ENCODE peak calls at places on chromosome 1, in four cellular contexts. One of them, this sample, is unnamed.

GRCh38 chr1:73626326-73626725 is 571.6 kb downstream of the LRRIQ3 start:
- DNase-seq in right lobe of liver: no peak
- DNase-seq in fibroblast of lung: peak
- DNase-seq in pancreas: no peak
- DNase-seq in this sample: no peak

GRCh38 chr1:152646656-152647055 is 16.5 kb upstream of the LCE2D start:
- DNase-seq in right lobe of liver: no peak
- DNase-seq in fibroblast of lung: no peak
- DNase-seq in pancreas: no peak
- DNase-seq in this sample: no peak

GRCh38 chr1:50955116-50955515 is 5.0 kb downstream of the FAF1 start:
- DNase-seq in right lobe of liver: no peak
- DNase-seq in fibroblast of lung: peak
- DNase-seq in pancreas: no peak
- DNase-seq in this sample: no peak

GRCh38 chr1:94121411-94121821 is 468 bp upstream of the ABCA4 start:
- DNase-seq in right lobe of liver: no peak
- DNase-seq in fibroblast of lung: no peak
- DNase-seq in pancreas: no peak
- DNase-seq in this sample: no peak

GRCh38 chr1:83802450-83803152 is 196.3 kb downstream of the TTLL7 start:
- DNase-seq in right lobe of liver: no peak
- DNase-seq in fibroblast of lung: no peak
- DNase-seq in pancreas: no peak
- DNase-seq in this sample: no peak

GRCh38 chr1:215079456-215079855 is 3.1 kb upstream of the KCNK2 start:
- DNase-seq in right lobe of liver: no peak
- DNase-seq in fibroblast of lung: no peak
- DNase-seq in pancreas: no peak
- DNase-seq in this sample: peak

GRCh38 chr1:19179597-19180271 is 30.3 kb downstream of the UBR4 start:
- DNase-seq in right lobe of liver: no peak
- DNase-seq in fibroblast of lung: peak
- DNase-seq in pancreas: no peak
- DNase-seq in this sample: peak

GRCh38 chr1:152743371-152744145 is 14.3 kb upstream of the KPRP start:
- DNase-seq in right lobe of liver: no peak
- DNase-seq in fibroblast of lung: no peak
- DNase-seq in pancreas: no peak
- DNase-seq in this sample: no peak

GRCh38 chr1:149888160-149888998 is 11.0 kb upstream of the BOLA1 start:
- DNase-seq in right lobe of liver: peak
- DNase-seq in fibroblast of lung: peak
- DNase-seq in pancreas: peak
- DNase-seq in this sample: peak

GRCh38 chr1:231020816-231021215 is 19.2 kb downstream of the FAM89A start:
- DNase-seq in right lobe of liver: no peak
- DNase-seq in fibroblast of lung: no peak
- DNase-seq in pancreas: no peak
- DNase-seq in this sample: peak

GRCh38 chr1:227391871-227392270 is 73.6 kb upstream of the CDC42BPA start:
- DNase-seq in right lobe of liver: no peak
- DNase-seq in fibroblast of lung: no peak
- DNase-seq in pancreas: no peak
- DNase-seq in this sample: no peak

GRCh38 chr1:160219062-160219929 is 14.1 kb downstream of the PEA15 start:
- DNase-seq in right lobe of liver: no peak
- DNase-seq in fibroblast of lung: peak
- DNase-seq in pancreas: no peak
- DNase-seq in this sample: peak

GRCh38 chr1:206517784-206518183 is 10.5 kb downstream of the RASSF5 start:
- DNase-seq in right lobe of liver: no peak
- DNase-seq in fibroblast of lung: no peak
- DNase-seq in pancreas: no peak
- DNase-seq in this sample: no peak

GRCh38 chr1:152034654-152035405 is 2.0 kb downstream of the S100A11 start:
- DNase-seq in right lobe of liver: no peak
- DNase-seq in fibroblast of lung: peak
- DNase-seq in pancreas: peak
- DNase-seq in this sample: peak

GRCh38 chr1:4045397-4046010 is 145.4 kb upstream of the C1orf174 start:
- DNase-seq in right lobe of liver: no peak
- DNase-seq in fibroblast of lung: no peak
- DNase-seq in pancreas: no peak
- DNase-seq in this sample: no peak

GRCh38 chr1:211830055-211830329 is 571 bp downstream of the LPGAT1 start:
- DNase-seq in right lobe of liver: no peak
- DNase-seq in fibroblast of lung: peak
- DNase-seq in pancreas: peak
- DNase-seq in this sample: no peak

GRCh38 chr1:202623075-202623474 is 87.2 kb downstream of the SYT2 start:
- DNase-seq in right lobe of liver: no peak
- DNase-seq in fibroblast of lung: peak
- DNase-seq in pancreas: no peak
- DNase-seq in this sample: peak

GRCh38 chr1:58594556-58594955 is 17.5 kb upstream of the TACSTD2 start:
- DNase-seq in right lobe of liver: no peak
- DNase-seq in fibroblast of lung: no peak
- DNase-seq in pancreas: no peak
- DNase-seq in this sample: no peak

GRCh38 chr1:107510347-107510746 is 369.5 kb downstream of the NTNG1 start:
- DNase-seq in right lobe of liver: no peak
- DNase-seq in fibroblast of lung: no peak
- DNase-seq in pancreas: no peak
- DNase-seq in this sample: no peak

GRCh38 chr1:205369621-205370230 is 13.0 kb upstream of the KLHDC8A start:
- DNase-seq in right lobe of liver: no peak
- DNase-seq in fibroblast of lung: peak
- DNase-seq in pancreas: peak
- DNase-seq in this sample: no peak

GRCh38 chr1:152461544-152461943 is 47.5 kb upstream of the CRNN start:
- DNase-seq in right lobe of liver: no peak
- DNase-seq in fibroblast of lung: peak
- DNase-seq in pancreas: peak
- DNase-seq in this sample: peak

GRCh38 chr1:62241357-62242131 is 46.9 kb downstream of the L1TD1 start:
- DNase-seq in right lobe of liver: peak
- DNase-seq in fibroblast of lung: no peak
- DNase-seq in pancreas: no peak
- DNase-seq in this sample: peak

GRCh38 chr1:38875811-38876210 is 2.7 kb upstream of the MYCBP start:
- DNase-seq in right lobe of liver: no peak
- DNase-seq in fibroblast of lung: no peak
- DNase-seq in pancreas: no peak
- DNase-seq in this sample: no peak

GRCh38 chr1:38870996-38871395 is 2.2 kb downstream of the MYCBP start:
- DNase-seq in right lobe of liver: no peak
- DNase-seq in fibroblast of lung: no peak
- DNase-seq in pancreas: no peak
- DNase-seq in this sample: no peak

GRCh38 chr1:38872401-38873026 is 634 bp downstream of the MYCBP start:
- DNase-seq in right lobe of liver: no peak
- DNase-seq in fibroblast of lung: peak
- DNase-seq in pancreas: no peak
- DNase-seq in this sample: peak

GRCh38 chr1:38873027-38873969 is at the start of gene MYCBP:
- DNase-seq in right lobe of liver: peak
- DNase-seq in fibroblast of lung: peak
- DNase-seq in pancreas: peak
- DNase-seq in this sample: peak
- TF ChIP-seq CTCF in right lobe of liver: peak
- TF ChIP-seq CTCF in fibroblast of lung: no peak
- TF ChIP-seq CTCF in pancreas: no peak
- TF ChIP-seq CTCF in this sample: peak

DNA sequence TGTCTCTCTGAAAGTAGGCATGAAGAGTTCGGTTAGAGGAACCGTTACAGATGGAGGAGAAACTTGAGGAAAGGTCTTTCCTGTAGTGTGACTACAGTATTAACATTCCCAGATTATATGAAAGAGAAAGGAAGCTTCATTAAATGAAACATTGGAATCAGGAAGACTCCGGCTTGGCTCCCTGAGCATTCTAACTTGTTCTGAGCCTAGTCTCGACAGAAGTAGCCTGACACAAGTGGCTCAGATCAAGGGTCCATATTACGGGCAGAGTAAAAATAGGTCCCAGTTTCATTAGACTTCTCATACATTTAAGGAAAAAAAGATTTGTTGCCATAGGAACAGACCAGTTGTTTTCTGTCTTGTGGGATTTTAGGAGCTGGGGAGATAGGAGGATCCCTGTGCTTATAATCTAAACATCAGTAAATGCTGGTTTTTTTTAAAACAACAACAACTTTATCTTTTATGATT is 12.8 kb downstream of the SMAP2 start:
- DNase-seq in right lobe of liver: no peak
- DNase-seq in fibroblast of lung: no peak
- DNase-seq in pancreas: no peak
- DNase-seq in this sample: peak
- H3K4me3 ChIP-seq in right lobe of liver: no peak
- H3K4me3 ChIP-seq in fibroblast of lung: no peak
- H3K4me3 ChIP-seq in pancreas: no peak
- H3K4me3 ChIP-seq in this sample: peak

GRCh38 chr1:207919523-207920210 is 8.7 kb upstream of the CD34 start:
- DNase-seq in right lobe of liver: no peak
- DNase-seq in fibroblast of lung: no peak
- DNase-seq in pancreas: no peak
- DNase-seq in this sample: no peak

GRCh38 chr1:207920481-207921050 is 9.6 kb upstream of the CD34 start:
- DNase-seq in right lobe of liver: no peak
- DNase-seq in fibroblast of lung: no peak
- DNase-seq in pancreas: no peak
- DNase-seq in this sample: no peak

GRCh38 chr1:207917086-207917485 is 6.2 kb upstream of the CD34 start:
- DNase-seq in right lobe of liver: no peak
- DNase-seq in fibroblast of lung: no peak
- DNase-seq in pancreas: no peak
- DNase-seq in this sample: no peak

GRCh38 chr1:207918016-207918415 is 7.1 kb upstream of the CD34 start:
- DNase-seq in right lobe of liver: no peak
- DNase-seq in fibroblast of lung: no peak
- DNase-seq in pancreas: no peak
- DNase-seq in this sample: no peak

DNA sequence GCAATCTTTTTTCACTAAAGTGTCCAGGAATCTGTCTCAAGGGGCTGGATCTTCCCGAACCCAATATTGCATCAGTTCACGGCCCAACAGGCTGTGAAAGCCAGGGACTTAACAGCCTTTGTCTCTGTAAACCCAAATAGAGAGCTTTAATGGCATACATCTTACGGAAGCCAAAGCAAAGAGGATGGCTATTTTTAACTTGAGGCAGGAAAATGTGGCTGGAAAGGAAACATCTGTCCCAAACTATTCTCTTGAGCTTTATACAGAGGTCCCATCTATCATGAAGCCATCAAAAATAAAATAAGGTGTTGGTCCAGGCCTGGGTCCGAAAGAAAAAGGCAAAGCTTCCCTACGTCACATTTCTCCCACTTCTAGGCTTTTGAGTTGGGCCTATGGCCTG is 7.6 kb upstream of the CD34 start:
- DNase-seq in right lobe of liver: no peak
- DNase-seq in fibroblast of lung: no peak
- DNase-seq in pancreas: no peak
- DNase-seq in this sample: no peak
- TF ChIP-seq CTCF in right lobe of liver: no peak
- TF ChIP-seq CTCF in fibroblast of lung: no peak
- TF ChIP-seq CTCF in pancreas: no peak
- TF ChIP-seq CTCF in this sample: no peak

GRCh38 chr1:32753532-32754281 is 51.1 kb upstream of the SYNC start:
- DNase-seq in right lobe of liver: peak
- DNase-seq in fibroblast of lung: peak
- DNase-seq in pancreas: peak
- DNase-seq in this sample: peak
- H3K4me3 ChIP-seq in right lobe of liver: peak
- H3K4me3 ChIP-seq in fibroblast of lung: peak
- H3K4me3 ChIP-seq in pancreas: peak
- H3K4me3 ChIP-seq in this sample: peak

GRCh38 chr1:182260516-182260915 is 131.1 kb downstream of the GLUL start:
- DNase-seq in right lobe of liver: no peak
- DNase-seq in fibroblast of lung: no peak
- DNase-seq in pancreas: no peak
- DNase-seq in this sample: no peak
- TF ChIP-seq CTCF in right lobe of liver: no peak
- TF ChIP-seq CTCF in fibroblast of lung: no peak
- TF ChIP-seq CTCF in pancreas: no peak
- TF ChIP-seq CTCF in this sample: no peak

GRCh38 chr1:60069691-60070090 is 3.9 kb downstream of the C1orf87 start:
- DNase-seq in right lobe of liver: no peak
- DNase-seq in fibroblast of lung: no peak
- DNase-seq in pancreas: no peak
- DNase-seq in this sample: no peak

GRCh38 chr1:60068393-60069045 is 5.1 kb downstream of the C1orf87 start:
- DNase-seq in right lobe of liver: no peak
- DNase-seq in fibroblast of lung: peak
- DNase-seq in pancreas: no peak
- DNase-seq in this sample: peak

GRCh38 chr1:60078182-60078581 is 4.6 kb upstream of the C1orf87 start:
- DNase-seq in right lobe of liver: no peak
- DNase-seq in fibroblast of lung: peak
- DNase-seq in pancreas: no peak
- DNase-seq in this sample: peak

DNA sequence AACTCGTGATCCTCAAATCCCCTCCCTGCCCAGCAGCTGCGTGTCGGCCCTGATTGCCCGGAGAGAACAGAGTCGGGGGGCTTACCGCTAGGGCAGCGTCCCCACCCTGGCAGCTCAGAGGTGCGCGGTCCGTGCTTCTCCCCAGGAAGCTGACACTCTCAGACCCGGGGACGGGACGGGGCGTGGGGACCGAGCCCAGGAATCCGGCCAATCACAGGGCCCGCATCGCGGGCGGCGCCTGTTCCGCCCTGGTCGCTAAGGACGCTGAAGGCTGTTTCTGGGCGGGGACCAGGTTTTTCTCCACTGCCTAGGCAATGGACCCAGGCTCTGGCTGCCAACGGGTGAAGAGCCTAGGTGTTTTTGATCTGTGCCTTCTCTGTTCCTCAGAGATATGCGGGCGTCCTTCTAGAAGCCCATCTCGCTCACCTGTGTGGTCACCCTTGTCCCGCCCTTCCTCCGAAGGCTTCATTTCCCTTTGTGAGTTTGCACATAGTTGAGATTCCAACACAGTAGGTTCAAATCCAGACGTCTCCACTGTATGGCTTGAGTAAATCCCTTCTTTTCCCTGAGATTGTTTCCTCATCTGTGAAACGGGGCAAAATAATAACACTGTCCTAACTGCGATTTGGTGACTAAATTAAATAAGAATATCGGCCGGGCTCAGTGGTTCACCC is at the start of gene C1orf87:
- DNase-seq in right lobe of liver: no peak
- DNase-seq in fibroblast of lung: no peak
- DNase-seq in pancreas: peak
- DNase-seq in this sample: no peak
- H3K4me3 ChIP-seq in right lobe of liver: no peak
- H3K4me3 ChIP-seq in fibroblast of lung: no peak
- H3K4me3 ChIP-seq in pancreas: peak
- H3K4me3 ChIP-seq in this sample: peak